ENCODE peak calls at places on chromosome 1, in four cellular contexts. One of them, this sample, is unnamed.

GRCh38 chr1:246139745-246140182 is 367.3 kb downstream of the SMYD3 start:
- DNase-seq in GM12865: no peak
- DNase-seq in activated CD8-positive, alpha-beta T cell treated with anti-CD3 and anti-CD28 coated beads for 36 hours: no peak
- DNase-seq in sigmoid colon: no peak
- DNase-seq in this sample: no peak

GRCh38 chr1:180057883-180058396 is 96.7 kb upstream of the QSOX1 start:
- DNase-seq in activated CD8-positive, alpha-beta T cell treated with anti-CD3 and anti-CD28 coated beads for 36 hours: no peak
- DNase-seq in GM12865: no peak
- DNase-seq in sigmoid colon: no peak
- DNase-seq in this sample: no peak

GRCh38 chr1:16462773-16463330 is 22.3 kb downstream of the NECAP2 start:
- DNase-seq in activated CD8-positive, alpha-beta T cell treated with anti-CD3 and anti-CD28 coated beads for 36 hours: no peak
- DNase-seq in sigmoid colon: peak; percentile 13
- DNase-seq in GM12865: no peak
- DNase-seq in this sample: no peak

GRCh38 chr1:55544826-55545225 is 329.7 kb upstream of the USP24 start:
- DNase-seq in GM12865: no peak
- DNase-seq in sigmoid colon: no peak
- DNase-seq in activated CD8-positive, alpha-beta T cell treated with anti-CD3 and anti-CD28 coated beads for 36 hours: no peak
- DNase-seq in this sample: no peak

GRCh38 chr1:67766117-67766978 is 66.9 kb downstream of the GNG12 start:
- DNase-seq in activated CD8-positive, alpha-beta T cell treated with anti-CD3 and anti-CD28 coated beads for 36 hours: peak; percentile 56
- DNase-seq in sigmoid colon: no peak
- DNase-seq in GM12865: peak; percentile 46
- DNase-seq in this sample: peak; percentile 32

GRCh38 chr1:205907794-205908193 is 35.5 kb downstream of the SLC26A9 start:
- DNase-seq in activated CD8-positive, alpha-beta T cell treated with anti-CD3 and anti-CD28 coated beads for 36 hours: no peak
- DNase-seq in sigmoid colon: no peak
- DNase-seq in GM12865: no peak
- DNase-seq in this sample: no peak

GRCh38 chr1:190373705-190374336 is 103.8 kb downstream of the BRINP3 start:
- DNase-seq in activated CD8-positive, alpha-beta T cell treated with anti-CD3 and anti-CD28 coated beads for 36 hours: no peak
- DNase-seq in sigmoid colon: no peak
- DNase-seq in GM12865: peak; percentile 49
- DNase-seq in this sample: peak; percentile 4

GRCh38 chr1:224447251-224447650 is 12.7 kb upstream of the WDR26 start:
- DNase-seq in activated CD8-positive, alpha-beta T cell treated with anti-CD3 and anti-CD28 coated beads for 36 hours: no peak
- DNase-seq in sigmoid colon: no peak
- DNase-seq in GM12865: no peak
- DNase-seq in this sample: no peak

GRCh38 chr1:154851392-154852177 is 18.5 kb downstream of the KCNN3 start:
- DNase-seq in activated CD8-positive, alpha-beta T cell treated with anti-CD3 and anti-CD28 coated beads for 36 hours: no peak
- DNase-seq in sigmoid colon: peak; percentile 87
- DNase-seq in GM12865: no peak
- DNase-seq in this sample: no peak

GRCh38 chr1:241235236-241235897 is 121.6 kb downstream of the RGS7 start:
- DNase-seq in sigmoid colon: no peak
- DNase-seq in GM12865: no peak
- DNase-seq in activated CD8-positive, alpha-beta T cell treated with anti-CD3 and anti-CD28 coated beads for 36 hours: no peak
- DNase-seq in this sample: no peak

GRCh38 chr1:3067301-3067670 is 1.7 kb upstream of the PRDM16 start:
- DNase-seq in sigmoid colon: peak; percentile 48
- DNase-seq in activated CD8-positive, alpha-beta T cell treated with anti-CD3 and anti-CD28 coated beads for 36 hours: no peak
- DNase-seq in GM12865: no peak
- DNase-seq in this sample: no peak

GRCh38 chr1:54970901-54971300 is 9.5 kb upstream of the TMEM61 start:
- DNase-seq in activated CD8-positive, alpha-beta T cell treated with anti-CD3 and anti-CD28 coated beads for 36 hours: no peak
- DNase-seq in sigmoid colon: no peak
- DNase-seq in GM12865: no peak
- DNase-seq in this sample: no peak

GRCh38 chr1:63883494-63884235 is 109.8 kb downstream of the ROR1 start:
- DNase-seq in GM12865: no peak
- DNase-seq in sigmoid colon: no peak
- DNase-seq in activated CD8-positive, alpha-beta T cell treated with anti-CD3 and anti-CD28 coated beads for 36 hours: no peak
- DNase-seq in this sample: no peak

GRCh38 chr1:155882235-155882634 is 22.9 kb downstream of the SYT11 start:
- DNase-seq in GM12865: peak; percentile 34
- DNase-seq in sigmoid colon: no peak
- DNase-seq in activated CD8-positive, alpha-beta T cell treated with anti-CD3 and anti-CD28 coated beads for 36 hours: no peak
- DNase-seq in this sample: peak; percentile 68

GRCh38 chr1:207890136-207890738 is 20.7 kb downstream of the CD34 start:
- DNase-seq in GM12865: peak; percentile 32
- DNase-seq in activated CD8-positive, alpha-beta T cell treated with anti-CD3 and anti-CD28 coated beads for 36 hours: no peak
- DNase-seq in sigmoid colon: peak; percentile 92
- DNase-seq in this sample: no peak

GRCh38 chr1:9590201-9590600 is 1.5 kb downstream of the TMEM201 start:
- DNase-seq in GM12865: no peak
- DNase-seq in activated CD8-positive, alpha-beta T cell treated with anti-CD3 and anti-CD28 coated beads for 36 hours: no peak
- DNase-seq in sigmoid colon: no peak
- DNase-seq in this sample: no peak

GRCh38 chr1:209433649-209434031 is 149.9 kb upstream of the CAMK1G start:
- DNase-seq in GM12865: no peak
- DNase-seq in sigmoid colon: no peak
- DNase-seq in activated CD8-positive, alpha-beta T cell treated with anti-CD3 and anti-CD28 coated beads for 36 hours: no peak
- DNase-seq in this sample: no peak

GRCh38 chr1:12556368-12556930 is 61.6 kb downstream of the DHRS3 start:
- DNase-seq in activated CD8-positive, alpha-beta T cell treated with anti-CD3 and anti-CD28 coated beads for 36 hours: no peak
- DNase-seq in sigmoid colon: peak; percentile 91
- DNase-seq in GM12865: no peak
- DNase-seq in this sample: no peak

GRCh38 chr1:65177457-65177856 is 29.5 kb downstream of the AK4 start:
- DNase-seq in GM12865: no peak
- DNase-seq in sigmoid colon: no peak
- DNase-seq in activated CD8-positive, alpha-beta T cell treated with anti-CD3 and anti-CD28 coated beads for 36 hours: no peak
- DNase-seq in this sample: no peak

GRCh38 chr1:183180634-183181056 is 5.4 kb upstream of the LAMC2 start:
- DNase-seq in activated CD8-positive, alpha-beta T cell treated with anti-CD3 and anti-CD28 coated beads for 36 hours: peak; percentile 13
- DNase-seq in GM12865: peak; percentile 82
- DNase-seq in sigmoid colon: no peak
- DNase-seq in this sample: peak; percentile 62

GRCh38 chr1:67280696-67281095 is 27.0 kb upstream of the IL12RB2 start:
- DNase-seq in GM12865: no peak
- DNase-seq in sigmoid colon: no peak
- DNase-seq in activated CD8-positive, alpha-beta T cell treated with anti-CD3 and anti-CD28 coated beads for 36 hours: no peak
- DNase-seq in this sample: no peak

GRCh38 chr1:156104065-156104810 is 10.3 kb upstream of the LMNA start:
- DNase-seq in activated CD8-positive, alpha-beta T cell treated with anti-CD3 and anti-CD28 coated beads for 36 hours: peak; percentile 51
- DNase-seq in sigmoid colon: peak; percentile 91
- DNase-seq in GM12865: peak; percentile 60
- DNase-seq in this sample: no peak

GRCh38 chr1:234608026-234608719 is 1.8 kb downstream of the IRF2BP2 start:
- DNase-seq in GM12865: peak; percentile 93
- DNase-seq in activated CD8-positive, alpha-beta T cell treated with anti-CD3 and anti-CD28 coated beads for 36 hours: peak; percentile 88
- DNase-seq in sigmoid colon: peak; percentile 94
- DNase-seq in this sample: peak; percentile 74
- TF ChIP-seq CTCF in GM12865: no peak
- TF ChIP-seq CTCF in activated CD8-positive, alpha-beta T cell treated with anti-CD3 and anti-CD28 coated beads for 36 hours: no peak
- TF ChIP-seq CTCF in sigmoid colon: no peak
- TF ChIP-seq CTCF in this sample: no peak

GRCh38 chr1:15150376-15150775 is 3.2 kb upstream of the TMEM51 start:
- DNase-seq in activated CD8-positive, alpha-beta T cell treated with anti-CD3 and anti-CD28 coated beads for 36 hours: no peak
- DNase-seq in GM12865: no peak
- DNase-seq in sigmoid colon: no peak
- DNase-seq in this sample: no peak
- TF ChIP-seq CTCF in activated CD8-positive, alpha-beta T cell treated with anti-CD3 and anti-CD28 coated beads for 36 hours: no peak
- TF ChIP-seq CTCF in GM12865: no peak
- TF ChIP-seq CTCF in sigmoid colon: no peak
- TF ChIP-seq CTCF in this sample: no peak

DNA sequence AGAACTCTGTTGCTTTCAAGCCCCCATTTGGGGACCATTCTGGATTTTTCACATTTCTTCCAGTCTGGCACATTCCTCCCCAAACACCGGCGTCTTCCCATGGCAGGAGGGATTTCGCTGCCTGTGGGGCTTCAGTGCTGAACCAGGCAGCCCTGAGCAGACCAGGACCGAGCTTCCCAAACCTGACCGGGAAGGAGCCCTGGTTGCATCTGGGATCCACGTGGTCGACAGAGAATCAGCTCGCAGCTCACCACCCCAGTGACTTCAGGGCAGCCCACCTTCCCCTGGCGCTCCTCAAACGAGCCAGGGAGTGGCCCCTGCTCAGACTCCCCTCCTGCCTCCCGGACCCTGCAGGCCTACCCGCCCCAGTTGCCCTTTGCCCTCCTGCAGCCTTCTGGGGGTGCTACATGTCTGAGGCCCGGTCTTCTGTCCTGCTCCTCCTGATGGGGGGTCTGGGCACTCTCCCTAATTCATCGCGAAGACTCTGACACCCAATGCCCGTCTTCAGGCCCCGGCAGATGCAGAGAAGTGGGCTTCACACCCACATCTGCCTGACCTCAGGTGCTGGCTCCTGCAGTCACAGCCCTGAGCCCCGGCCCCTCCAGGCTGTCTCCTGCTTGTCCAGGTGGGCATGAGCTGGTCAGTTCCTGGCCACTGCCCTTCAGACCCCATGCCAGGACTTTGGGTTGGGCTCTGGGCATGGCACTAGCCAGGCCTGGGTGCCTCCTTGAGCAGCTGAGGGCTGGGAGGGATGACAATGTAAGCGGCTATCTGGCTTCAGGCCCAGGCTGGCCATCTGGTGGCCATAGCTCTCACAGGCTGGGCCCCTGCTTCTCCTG is 26.2 kb upstream of the PRSS38 start:
- DNase-seq in activated CD8-positive, alpha-beta T cell treated with anti-CD3 and anti-CD28 coated beads for 36 hours: no peak
- DNase-seq in GM12865: no peak
- DNase-seq in sigmoid colon: no peak
- DNase-seq in this sample: peak; percentile 21
- TF ChIP-seq CTCF in activated CD8-positive, alpha-beta T cell treated with anti-CD3 and anti-CD28 coated beads for 36 hours: no peak
- TF ChIP-seq CTCF in GM12865: no peak
- TF ChIP-seq CTCF in sigmoid colon: no peak
- TF ChIP-seq CTCF in this sample: no peak

GRCh38 chr1:94396356-94396755 is 21.8 kb upstream of the ABCD3 start:
- DNase-seq in sigmoid colon: no peak
- DNase-seq in GM12865: no peak
- DNase-seq in activated CD8-positive, alpha-beta T cell treated with anti-CD3 and anti-CD28 coated beads for 36 hours: no peak
- DNase-seq in this sample: no peak
- TF ChIP-seq CTCF in sigmoid colon: peak; percentile 18
- TF ChIP-seq CTCF in GM12865: no peak
- TF ChIP-seq CTCF in activated CD8-positive, alpha-beta T cell treated with anti-CD3 and anti-CD28 coated beads for 36 hours: no peak
- TF ChIP-seq CTCF in this sample: no peak

DNA sequence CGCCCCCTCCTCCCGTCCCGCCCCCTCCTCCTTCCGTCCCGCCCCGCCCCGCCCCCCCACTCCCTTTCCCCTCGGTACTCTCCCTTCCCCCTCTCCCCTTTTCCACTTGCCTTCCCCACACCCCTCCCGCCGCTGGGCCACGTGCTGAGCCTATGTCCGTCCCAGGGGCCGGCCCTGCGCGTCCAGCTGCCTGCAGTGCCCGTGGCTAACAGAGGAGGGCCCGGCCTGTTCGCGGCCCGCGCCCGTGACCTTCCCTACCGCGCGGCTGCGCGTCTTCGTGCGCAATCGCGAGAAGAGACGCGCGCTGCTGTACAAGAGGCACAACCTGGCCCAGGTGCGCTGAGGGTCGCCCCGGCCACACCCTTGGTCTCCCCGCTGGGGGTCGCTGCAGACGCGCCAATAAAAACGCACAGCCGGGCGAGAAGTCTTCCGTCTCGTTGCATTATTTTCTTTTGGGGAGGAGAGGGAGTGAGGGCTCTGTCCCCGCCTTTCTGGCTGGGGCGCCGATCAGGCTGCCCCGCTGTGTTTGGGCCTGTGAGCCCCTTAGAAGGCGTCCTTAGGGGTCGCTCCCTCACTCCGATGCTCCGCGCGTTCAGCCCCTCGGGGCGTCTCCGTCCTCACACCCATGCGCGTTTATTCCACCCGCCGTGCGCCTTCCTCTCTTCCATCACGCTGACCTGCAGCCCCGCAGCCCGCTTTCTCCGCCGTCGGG is 28.0 kb downstream of the TRIM11 start:
- DNase-seq in activated CD8-positive, alpha-beta T cell treated with anti-CD3 and anti-CD28 coated beads for 36 hours: peak; percentile 82
- DNase-seq in GM12865: no peak
- DNase-seq in sigmoid colon: peak; percentile 86
- DNase-seq in this sample: peak; percentile 69
- TF ChIP-seq CTCF in activated CD8-positive, alpha-beta T cell treated with anti-CD3 and anti-CD28 coated beads for 36 hours: peak; percentile 79
- TF ChIP-seq CTCF in GM12865: peak; percentile 18
- TF ChIP-seq CTCF in sigmoid colon: no peak
- TF ChIP-seq CTCF in this sample: peak; percentile 8